ENCODE peak calls at places on chromosomes 16 and 17, in seven cellular contexts. One of them, this sample, is unnamed.

GRCh38 chr16:60166111-60166510 is 1432.0 kb upstream of the GOT2 start:
- DNase-seq in foreskin fibroblast: peak
- DNase-seq in ELF-1: no peak
- DNase-seq in ELR: peak
- DNase-seq in NCI-H345: no peak
- DNase-seq in GM23338: no peak
- DNase-seq in smooth muscle cell of the brain vasculature: no peak
- DNase-seq in this sample: no peak

GRCh38 chr17:5610956-5611355 is 26.6 kb upstream of the NLRP1 start:
- DNase-seq in foreskin fibroblast: no peak
- DNase-seq in ELF-1: no peak
- DNase-seq in ELR: no peak
- DNase-seq in NCI-H345: no peak
- DNase-seq in GM23338: no peak
- DNase-seq in smooth muscle cell of the brain vasculature: no peak
- DNase-seq in this sample: no peak

GRCh38 chr17:7490144-7490543 is 6.0 kb downstream of the POLR2A start:
- DNase-seq in foreskin fibroblast: no peak
- DNase-seq in ELF-1: no peak
- DNase-seq in ELR: no peak
- DNase-seq in NCI-H345: no peak
- DNase-seq in GM23338: no peak
- DNase-seq in smooth muscle cell of the brain vasculature: no peak
- DNase-seq in this sample: no peak

GRCh38 chr17:65290616-65291015 is 153.4 kb downstream of the RGS9 start:
- DNase-seq in foreskin fibroblast: no peak
- DNase-seq in ELF-1: no peak
- DNase-seq in ELR: no peak
- DNase-seq in NCI-H345: no peak
- DNase-seq in GM23338: no peak
- DNase-seq in smooth muscle cell of the brain vasculature: no peak
- DNase-seq in this sample: no peak

GRCh38 chr17:76179496-76180467 is 38.7 kb upstream of the FOXJ1 start:
- DNase-seq in foreskin fibroblast: peak
- DNase-seq in ELF-1: no peak
- DNase-seq in ELR: peak
- DNase-seq in NCI-H345: no peak
- DNase-seq in GM23338: no peak
- DNase-seq in smooth muscle cell of the brain vasculature: no peak
- DNase-seq in this sample: no peak

GRCh38 chr17:45953561-45953960 is 45.5 kb upstream of the STH start:
- DNase-seq in foreskin fibroblast: no peak
- DNase-seq in ELF-1: peak
- DNase-seq in ELR: no peak
- DNase-seq in NCI-H345: no peak
- DNase-seq in GM23338: no peak
- DNase-seq in smooth muscle cell of the brain vasculature: no peak
- DNase-seq in this sample: no peak

GRCh38 chr17:2965621-2966275 is 97.7 kb downstream of the OR1D5 start:
- DNase-seq in foreskin fibroblast: peak
- DNase-seq in ELF-1: peak
- DNase-seq in ELR: peak
- DNase-seq in NCI-H345: no peak
- DNase-seq in GM23338: no peak
- DNase-seq in smooth muscle cell of the brain vasculature: no peak
- DNase-seq in this sample: peak

GRCh38 chr16:82735696-82736095 is 108.9 kb downstream of the CDH13 start:
- DNase-seq in foreskin fibroblast: no peak
- DNase-seq in ELF-1: no peak
- DNase-seq in ELR: no peak
- DNase-seq in NCI-H345: no peak
- DNase-seq in GM23338: no peak
- DNase-seq in smooth muscle cell of the brain vasculature: no peak
- DNase-seq in this sample: no peak

GRCh38 chr17:14752007-14752406 is 451.1 kb downstream of the HS3ST3B1 start:
- DNase-seq in foreskin fibroblast: no peak
- DNase-seq in ELF-1: no peak
- DNase-seq in ELR: peak
- DNase-seq in NCI-H345: no peak
- DNase-seq in GM23338: no peak
- DNase-seq in smooth muscle cell of the brain vasculature: no peak
- DNase-seq in this sample: no peak

GRCh38 chr17:37478187-37478586 is 11.5 kb upstream of the DUSP14 start:
- DNase-seq in foreskin fibroblast: peak
- DNase-seq in ELF-1: no peak
- DNase-seq in ELR: no peak
- DNase-seq in NCI-H345: no peak
- DNase-seq in GM23338: no peak
- DNase-seq in smooth muscle cell of the brain vasculature: no peak
- DNase-seq in this sample: no peak

GRCh38 chr16:4386452-4386813 is 14.8 kb downstream of the VASN start:
- DNase-seq in foreskin fibroblast: peak
- DNase-seq in ELF-1: no peak
- DNase-seq in ELR: no peak
- DNase-seq in NCI-H345: no peak
- DNase-seq in GM23338: no peak
- DNase-seq in smooth muscle cell of the brain vasculature: no peak
- DNase-seq in this sample: peak

GRCh38 chr16:87003414-87003755 is 313.8 kb downstream of the C16orf95 start:
- DNase-seq in foreskin fibroblast: peak
- DNase-seq in ELF-1: no peak
- DNase-seq in ELR: peak
- DNase-seq in NCI-H345: no peak
- DNase-seq in GM23338: no peak
- DNase-seq in smooth muscle cell of the brain vasculature: no peak
- DNase-seq in this sample: no peak

GRCh38 chr17:53150101-53150698 is 672.5 kb upstream of the KIF2B start:
- DNase-seq in foreskin fibroblast: no peak
- DNase-seq in ELF-1: no peak
- DNase-seq in ELR: peak
- DNase-seq in NCI-H345: peak
- DNase-seq in GM23338: peak
- DNase-seq in smooth muscle cell of the brain vasculature: no peak
- DNase-seq in this sample: peak

GRCh38 chr16:24753437-24753836 is 24.0 kb downstream of the TNRC6A start:
- DNase-seq in foreskin fibroblast: no peak
- DNase-seq in ELF-1: no peak
- DNase-seq in ELR: peak
- DNase-seq in NCI-H345: no peak
- DNase-seq in GM23338: no peak
- DNase-seq in smooth muscle cell of the brain vasculature: no peak
- DNase-seq in this sample: no peak

GRCh38 chr16:89502319-89502843 is 5.8 kb upstream of the SPG7 start:
- DNase-seq in foreskin fibroblast: no peak
- DNase-seq in ELF-1: peak
- DNase-seq in ELR: peak
- DNase-seq in NCI-H345: no peak
- DNase-seq in GM23338: no peak
- DNase-seq in smooth muscle cell of the brain vasculature: no peak
- DNase-seq in this sample: no peak

GRCh38 chr17:10295728-10296343 is 77.0 kb downstream of the MYH13 start:
- DNase-seq in foreskin fibroblast: peak
- DNase-seq in ELF-1: peak
- DNase-seq in ELR: peak
- DNase-seq in NCI-H345: peak
- DNase-seq in GM23338: peak
- DNase-seq in smooth muscle cell of the brain vasculature: peak
- DNase-seq in this sample: no peak

GRCh38 chr16:14423344-14423743 is 206.7 kb downstream of the PARN start:
- DNase-seq in foreskin fibroblast: peak
- DNase-seq in ELF-1: no peak
- DNase-seq in ELR: peak
- DNase-seq in NCI-H345: no peak
- DNase-seq in GM23338: no peak
- DNase-seq in smooth muscle cell of the brain vasculature: no peak
- DNase-seq in this sample: no peak

GRCh38 chr17:64781013-64781392 is 118.9 kb upstream of the SMURF2 start:
- DNase-seq in foreskin fibroblast: no peak
- DNase-seq in ELF-1: peak
- DNase-seq in ELR: no peak
- DNase-seq in NCI-H345: no peak
- DNase-seq in GM23338: peak
- DNase-seq in smooth muscle cell of the brain vasculature: no peak
- DNase-seq in this sample: no peak

GRCh38 chr16:87815567-87815966 is 49.8 kb upstream of the KLHDC4 start:
- DNase-seq in foreskin fibroblast: no peak
- DNase-seq in ELF-1: no peak
- DNase-seq in ELR: no peak
- DNase-seq in NCI-H345: no peak
- DNase-seq in GM23338: no peak
- DNase-seq in smooth muscle cell of the brain vasculature: no peak
- DNase-seq in this sample: no peak

GRCh38 chr17:15947976-15948752 is 3.2 kb downstream of the ADORA2B start:
- DNase-seq in foreskin fibroblast: no peak
- DNase-seq in ELF-1: no peak
- DNase-seq in ELR: no peak
- DNase-seq in NCI-H345: no peak
- DNase-seq in GM23338: no peak
- DNase-seq in smooth muscle cell of the brain vasculature: no peak
- DNase-seq in this sample: no peak

GRCh38 chr17:80349437-80350160 is 65.4 kb upstream of the ENDOV start:
- DNase-seq in foreskin fibroblast: no peak
- DNase-seq in ELF-1: no peak
- DNase-seq in ELR: peak
- DNase-seq in NCI-H345: no peak
- DNase-seq in GM23338: no peak
- DNase-seq in smooth muscle cell of the brain vasculature: no peak
- DNase-seq in this sample: no peak

GRCh38 chr17:68733241-68734176 is 132.3 kb upstream of the FAM20A start:
- DNase-seq in foreskin fibroblast: peak
- DNase-seq in ELF-1: peak
- DNase-seq in ELR: peak
- DNase-seq in NCI-H345: no peak
- DNase-seq in GM23338: peak
- DNase-seq in smooth muscle cell of the brain vasculature: no peak
- DNase-seq in this sample: peak

GRCh38 chr16:75062944-75063444 is 53.6 kb downstream of the LDHD start:
- DNase-seq in foreskin fibroblast: no peak
- DNase-seq in ELF-1: peak
- DNase-seq in ELR: no peak
- DNase-seq in NCI-H345: no peak
- DNase-seq in GM23338: no peak
- DNase-seq in smooth muscle cell of the brain vasculature: no peak
- DNase-seq in this sample: no peak

GRCh38 chr17:80257716-80258213 is 2.9 kb upstream of the RNF213 start:
- DNase-seq in foreskin fibroblast: no peak
- DNase-seq in ELF-1: peak
- DNase-seq in ELR: no peak
- DNase-seq in NCI-H345: no peak
- DNase-seq in GM23338: peak
- DNase-seq in smooth muscle cell of the brain vasculature: no peak
- DNase-seq in this sample: no peak

GRCh38 chr17:78132086-78132676 is 1.6 kb downstream of the TMC8 start:
- DNase-seq in foreskin fibroblast: no peak
- DNase-seq in ELF-1: peak
- DNase-seq in ELR: no peak
- DNase-seq in NCI-H345: peak
- DNase-seq in GM23338: peak
- DNase-seq in smooth muscle cell of the brain vasculature: no peak
- DNase-seq in this sample: no peak

GRCh38 chr16:4207683-4208528 is 34.0 kb downstream of the SRL start:
- DNase-seq in foreskin fibroblast: no peak
- DNase-seq in ELF-1: no peak
- DNase-seq in ELR: no peak
- DNase-seq in NCI-H345: no peak
- DNase-seq in GM23338: no peak
- DNase-seq in smooth muscle cell of the brain vasculature: no peak
- DNase-seq in this sample: no peak

GRCh38 chr17:66764559-66764958 is 70.4 kb upstream of the CACNG5 start:
- DNase-seq in foreskin fibroblast: no peak
- DNase-seq in ELF-1: peak
- DNase-seq in ELR: no peak
- DNase-seq in NCI-H345: peak
- DNase-seq in GM23338: no peak
- DNase-seq in smooth muscle cell of the brain vasculature: no peak
- DNase-seq in this sample: peak

This sample was measured in BE2C.